ENCODE peak calls at places on chromosomes 3 and 15, in nine cellular contexts. One of them, this sample, is unnamed.

GRCh38 chr15:76398702-76399101 is 62.1 kb downstream of the ISL2 start:
- DNase-seq in T1000: no peak
- DNase-seq in DMS153: no peak
- DNase-seq in Ammon's horn: no peak
- DNase-seq in kidney: no peak
- DNase-seq in activated T-helper 9 cell treated with anti-CD3 and anti-CD28 coated beads, Interleukin-2, amount 50 U/mL, for 16 hours: no peak
- DNase-seq in NCI-H748 treated with DMSO at 0.1 percent for 48 hours: no peak
- DNase-seq in NCI-H2081 treated with DMSO at 0.1 percent for 48 hours: no peak
- DNase-seq in AG04450: no peak
- DNase-seq in this sample: no peak

GRCh38 chr3:139096670-139097069 is 52.0 kb upstream of the PRR23C start:
- DNase-seq in T1000: no peak
- DNase-seq in DMS153: no peak
- DNase-seq in Ammon's horn: no peak
- DNase-seq in kidney: no peak
- DNase-seq in activated T-helper 9 cell treated with anti-CD3 and anti-CD28 coated beads, Interleukin-2, amount 50 U/mL, for 16 hours: no peak
- DNase-seq in NCI-H748 treated with DMSO at 0.1 percent for 48 hours: no peak
- DNase-seq in NCI-H2081 treated with DMSO at 0.1 percent for 48 hours: no peak
- DNase-seq in AG04450: no peak
- DNase-seq in this sample: no peak

GRCh38 chr15:28919201-28919627 is 33.4 kb downstream of the APBA2 start:
- DNase-seq in T1000: no peak
- DNase-seq in DMS153: peak
- DNase-seq in Ammon's horn: no peak
- DNase-seq in kidney: no peak
- DNase-seq in activated T-helper 9 cell treated with anti-CD3 and anti-CD28 coated beads, Interleukin-2, amount 50 U/mL, for 16 hours: no peak
- DNase-seq in NCI-H748 treated with DMSO at 0.1 percent for 48 hours: no peak
- DNase-seq in NCI-H2081 treated with DMSO at 0.1 percent for 48 hours: no peak
- DNase-seq in AG04450: no peak
- DNase-seq in this sample: peak

GRCh38 chr3:184676927-184677326 is 34.9 kb downstream of the MAGEF1 start:
- DNase-seq in T1000: no peak
- DNase-seq in DMS153: no peak
- DNase-seq in Ammon's horn: peak
- DNase-seq in kidney: no peak
- DNase-seq in activated T-helper 9 cell treated with anti-CD3 and anti-CD28 coated beads, Interleukin-2, amount 50 U/mL, for 16 hours: no peak
- DNase-seq in NCI-H748 treated with DMSO at 0.1 percent for 48 hours: no peak
- DNase-seq in NCI-H2081 treated with DMSO at 0.1 percent for 48 hours: no peak
- DNase-seq in AG04450: no peak
- DNase-seq in this sample: no peak

GRCh38 chr3:24235121-24235520 is 259.5 kb downstream of the THRB start:
- DNase-seq in T1000: no peak
- DNase-seq in DMS153: no peak
- DNase-seq in Ammon's horn: no peak
- DNase-seq in kidney: no peak
- DNase-seq in activated T-helper 9 cell treated with anti-CD3 and anti-CD28 coated beads, Interleukin-2, amount 50 U/mL, for 16 hours: no peak
- DNase-seq in NCI-H748 treated with DMSO at 0.1 percent for 48 hours: no peak
- DNase-seq in NCI-H2081 treated with DMSO at 0.1 percent for 48 hours: no peak
- DNase-seq in AG04450: no peak
- DNase-seq in this sample: no peak

GRCh38 chr3:124785966-124786365 is 55.7 kb downstream of the UMPS start:
- DNase-seq in T1000: no peak
- DNase-seq in DMS153: no peak
- DNase-seq in Ammon's horn: no peak
- DNase-seq in kidney: no peak
- DNase-seq in activated T-helper 9 cell treated with anti-CD3 and anti-CD28 coated beads, Interleukin-2, amount 50 U/mL, for 16 hours: no peak
- DNase-seq in NCI-H748 treated with DMSO at 0.1 percent for 48 hours: no peak
- DNase-seq in NCI-H2081 treated with DMSO at 0.1 percent for 48 hours: no peak
- DNase-seq in AG04450: no peak
- DNase-seq in this sample: no peak

GRCh38 chr3:137692803-137693431 is 71.2 kb upstream of the SOX14 start:
- DNase-seq in T1000: no peak
- DNase-seq in DMS153: peak
- DNase-seq in Ammon's horn: peak
- DNase-seq in kidney: no peak
- DNase-seq in activated T-helper 9 cell treated with anti-CD3 and anti-CD28 coated beads, Interleukin-2, amount 50 U/mL, for 16 hours: no peak
- DNase-seq in NCI-H748 treated with DMSO at 0.1 percent for 48 hours: peak
- DNase-seq in NCI-H2081 treated with DMSO at 0.1 percent for 48 hours: no peak
- DNase-seq in AG04450: no peak
- DNase-seq in this sample: no peak

GRCh38 chr3:12905316-12906071 is 64.1 kb upstream of the RPL32 start:
- DNase-seq in T1000: no peak
- DNase-seq in DMS153: no peak
- DNase-seq in Ammon's horn: no peak
- DNase-seq in kidney: peak
- DNase-seq in activated T-helper 9 cell treated with anti-CD3 and anti-CD28 coated beads, Interleukin-2, amount 50 U/mL, for 16 hours: no peak
- DNase-seq in NCI-H748 treated with DMSO at 0.1 percent for 48 hours: no peak
- DNase-seq in NCI-H2081 treated with DMSO at 0.1 percent for 48 hours: no peak
- DNase-seq in AG04450: no peak
- DNase-seq in this sample: no peak

GRCh38 chr3:14452676-14453367 is 50.4 kb downstream of the SLC6A6 start:
- DNase-seq in T1000: peak
- DNase-seq in DMS153: peak
- DNase-seq in Ammon's horn: peak
- DNase-seq in kidney: peak
- DNase-seq in activated T-helper 9 cell treated with anti-CD3 and anti-CD28 coated beads, Interleukin-2, amount 50 U/mL, for 16 hours: no peak
- DNase-seq in NCI-H748 treated with DMSO at 0.1 percent for 48 hours: peak
- DNase-seq in NCI-H2081 treated with DMSO at 0.1 percent for 48 hours: peak
- DNase-seq in AG04450: peak
- DNase-seq in this sample: no peak

GRCh38 chr3:173913985-173914421 is 516.5 kb downstream of the NLGN1 start:
- DNase-seq in T1000: no peak
- DNase-seq in DMS153: no peak
- DNase-seq in Ammon's horn: no peak
- DNase-seq in kidney: no peak
- DNase-seq in activated T-helper 9 cell treated with anti-CD3 and anti-CD28 coated beads, Interleukin-2, amount 50 U/mL, for 16 hours: no peak
- DNase-seq in NCI-H748 treated with DMSO at 0.1 percent for 48 hours: no peak
- DNase-seq in NCI-H2081 treated with DMSO at 0.1 percent for 48 hours: no peak
- DNase-seq in AG04450: no peak
- DNase-seq in this sample: no peak

GRCh38 chr3:160486459-160486869 is 36.9 kb upstream of the TRIM59 start:
- DNase-seq in T1000: no peak
- DNase-seq in DMS153: no peak
- DNase-seq in Ammon's horn: peak
- DNase-seq in kidney: no peak
- DNase-seq in activated T-helper 9 cell treated with anti-CD3 and anti-CD28 coated beads, Interleukin-2, amount 50 U/mL, for 16 hours: no peak
- DNase-seq in NCI-H748 treated with DMSO at 0.1 percent for 48 hours: peak
- DNase-seq in NCI-H2081 treated with DMSO at 0.1 percent for 48 hours: no peak
- DNase-seq in AG04450: no peak
- DNase-seq in this sample: no peak

GRCh38 chr3:37229740-37230139 is 55.4 kb upstream of the LRRFIP2 start:
- DNase-seq in T1000: no peak
- DNase-seq in DMS153: no peak
- DNase-seq in Ammon's horn: no peak
- DNase-seq in kidney: no peak
- DNase-seq in activated T-helper 9 cell treated with anti-CD3 and anti-CD28 coated beads, Interleukin-2, amount 50 U/mL, for 16 hours: no peak
- DNase-seq in NCI-H748 treated with DMSO at 0.1 percent for 48 hours: no peak
- DNase-seq in NCI-H2081 treated with DMSO at 0.1 percent for 48 hours: no peak
- DNase-seq in AG04450: no peak
- DNase-seq in this sample: no peak

GRCh38 chr15:42032376-42033213 is 11.8 kb upstream of the PLA2G4E start:
- DNase-seq in T1000: no peak
- DNase-seq in DMS153: no peak
- DNase-seq in Ammon's horn: no peak
- DNase-seq in kidney: no peak
- DNase-seq in activated T-helper 9 cell treated with anti-CD3 and anti-CD28 coated beads, Interleukin-2, amount 50 U/mL, for 16 hours: no peak
- DNase-seq in NCI-H748 treated with DMSO at 0.1 percent for 48 hours: no peak
- DNase-seq in NCI-H2081 treated with DMSO at 0.1 percent for 48 hours: no peak
- DNase-seq in AG04450: no peak
- DNase-seq in this sample: no peak

GRCh38 chr3:126616931-126617330 is 38.0 kb downstream of the TXNRD3 start:
- DNase-seq in T1000: no peak
- DNase-seq in DMS153: no peak
- DNase-seq in Ammon's horn: no peak
- DNase-seq in kidney: no peak
- DNase-seq in activated T-helper 9 cell treated with anti-CD3 and anti-CD28 coated beads, Interleukin-2, amount 50 U/mL, for 16 hours: no peak
- DNase-seq in NCI-H748 treated with DMSO at 0.1 percent for 48 hours: no peak
- DNase-seq in NCI-H2081 treated with DMSO at 0.1 percent for 48 hours: no peak
- DNase-seq in AG04450: no peak
- DNase-seq in this sample: no peak

GRCh38 chr3:154794383-154794782 is 285.7 kb upstream of the MME start:
- DNase-seq in T1000: no peak
- DNase-seq in DMS153: no peak
- DNase-seq in Ammon's horn: no peak
- DNase-seq in kidney: no peak
- DNase-seq in activated T-helper 9 cell treated with anti-CD3 and anti-CD28 coated beads, Interleukin-2, amount 50 U/mL, for 16 hours: no peak
- DNase-seq in NCI-H748 treated with DMSO at 0.1 percent for 48 hours: no peak
- DNase-seq in NCI-H2081 treated with DMSO at 0.1 percent for 48 hours: no peak
- DNase-seq in AG04450: no peak
- DNase-seq in this sample: no peak

GRCh38 chr15:99732711-99733267 is 448 bp downstream of the LYSMD4 start:
- DNase-seq in T1000: no peak
- DNase-seq in DMS153: no peak
- DNase-seq in Ammon's horn: no peak
- DNase-seq in kidney: peak
- DNase-seq in activated T-helper 9 cell treated with anti-CD3 and anti-CD28 coated beads, Interleukin-2, amount 50 U/mL, for 16 hours: peak
- DNase-seq in NCI-H748 treated with DMSO at 0.1 percent for 48 hours: no peak
- DNase-seq in NCI-H2081 treated with DMSO at 0.1 percent for 48 hours: no peak
- DNase-seq in AG04450: no peak
- DNase-seq in this sample: no peak

GRCh38 chr15:41666353-41666920 is 6.2 kb downstream of the MGA start:
- DNase-seq in T1000: no peak
- DNase-seq in DMS153: no peak
- DNase-seq in Ammon's horn: no peak
- DNase-seq in kidney: no peak
- DNase-seq in activated T-helper 9 cell treated with anti-CD3 and anti-CD28 coated beads, Interleukin-2, amount 50 U/mL, for 16 hours: no peak
- DNase-seq in NCI-H748 treated with DMSO at 0.1 percent for 48 hours: no peak
- DNase-seq in NCI-H2081 treated with DMSO at 0.1 percent for 48 hours: no peak
- DNase-seq in AG04450: no peak
- DNase-seq in this sample: no peak

GRCh38 chr3:141542202-141542959 is 55.6 kb downstream of the RASA2 start:
- DNase-seq in T1000: no peak
- DNase-seq in DMS153: no peak
- DNase-seq in Ammon's horn: no peak
- DNase-seq in kidney: no peak
- DNase-seq in activated T-helper 9 cell treated with anti-CD3 and anti-CD28 coated beads, Interleukin-2, amount 50 U/mL, for 16 hours: no peak
- DNase-seq in NCI-H748 treated with DMSO at 0.1 percent for 48 hours: no peak
- DNase-seq in NCI-H2081 treated with DMSO at 0.1 percent for 48 hours: no peak
- DNase-seq in AG04450: no peak
- DNase-seq in this sample: no peak

GRCh38 chr3:111662012-111662411 is 66.9 kb upstream of the ZBED2 start:
- DNase-seq in T1000: no peak
- DNase-seq in DMS153: no peak
- DNase-seq in Ammon's horn: no peak
- DNase-seq in kidney: no peak
- DNase-seq in activated T-helper 9 cell treated with anti-CD3 and anti-CD28 coated beads, Interleukin-2, amount 50 U/mL, for 16 hours: no peak
- DNase-seq in NCI-H748 treated with DMSO at 0.1 percent for 48 hours: no peak
- DNase-seq in NCI-H2081 treated with DMSO at 0.1 percent for 48 hours: no peak
- DNase-seq in AG04450: no peak
- DNase-seq in this sample: no peak

GRCh38 chr3:123202451-123202850 is 708 bp downstream of the SEC22A start:
- DNase-seq in T1000: no peak
- DNase-seq in DMS153: no peak
- DNase-seq in Ammon's horn: no peak
- DNase-seq in kidney: no peak
- DNase-seq in activated T-helper 9 cell treated with anti-CD3 and anti-CD28 coated beads, Interleukin-2, amount 50 U/mL, for 16 hours: no peak
- DNase-seq in NCI-H748 treated with DMSO at 0.1 percent for 48 hours: no peak
- DNase-seq in NCI-H2081 treated with DMSO at 0.1 percent for 48 hours: no peak
- DNase-seq in AG04450: no peak
- DNase-seq in this sample: no peak

GRCh38 chr3:146218880-146219866 is 31.7 kb downstream of the PLSCR4 start:
- DNase-seq in T1000: no peak
- DNase-seq in DMS153: no peak
- DNase-seq in Ammon's horn: peak
- DNase-seq in kidney: no peak
- DNase-seq in activated T-helper 9 cell treated with anti-CD3 and anti-CD28 coated beads, Interleukin-2, amount 50 U/mL, for 16 hours: peak
- DNase-seq in NCI-H748 treated with DMSO at 0.1 percent for 48 hours: no peak
- DNase-seq in NCI-H2081 treated with DMSO at 0.1 percent for 48 hours: no peak
- DNase-seq in AG04450: peak
- DNase-seq in this sample: no peak

GRCh38 chr3:52149021-52149420 is 5.2 kb downstream of the POC1A start:
- DNase-seq in T1000: no peak
- DNase-seq in DMS153: no peak
- DNase-seq in Ammon's horn: no peak
- DNase-seq in kidney: no peak
- DNase-seq in activated T-helper 9 cell treated with anti-CD3 and anti-CD28 coated beads, Interleukin-2, amount 50 U/mL, for 16 hours: no peak
- DNase-seq in NCI-H748 treated with DMSO at 0.1 percent for 48 hours: no peak
- DNase-seq in NCI-H2081 treated with DMSO at 0.1 percent for 48 hours: no peak
- DNase-seq in AG04450: no peak
- DNase-seq in this sample: peak

GRCh38 chr3:117404756-117405155 is 695.2 kb downstream of the TUSC7 start:
- DNase-seq in T1000: no peak
- DNase-seq in DMS153: peak
- DNase-seq in Ammon's horn: no peak
- DNase-seq in kidney: no peak
- DNase-seq in activated T-helper 9 cell treated with anti-CD3 and anti-CD28 coated beads, Interleukin-2, amount 50 U/mL, for 16 hours: no peak
- DNase-seq in NCI-H748 treated with DMSO at 0.1 percent for 48 hours: peak
- DNase-seq in NCI-H2081 treated with DMSO at 0.1 percent for 48 hours: no peak
- DNase-seq in AG04450: no peak
- DNase-seq in this sample: no peak

GRCh38 chr3:113097821-113098516 is 107.2 kb downstream of the GTPBP8 start:
- DNase-seq in T1000: peak
- DNase-seq in DMS153: no peak
- DNase-seq in Ammon's horn: no peak
- DNase-seq in kidney: no peak
- DNase-seq in activated T-helper 9 cell treated with anti-CD3 and anti-CD28 coated beads, Interleukin-2, amount 50 U/mL, for 16 hours: no peak
- DNase-seq in NCI-H748 treated with DMSO at 0.1 percent for 48 hours: no peak
- DNase-seq in NCI-H2081 treated with DMSO at 0.1 percent for 48 hours: no peak
- DNase-seq in AG04450: peak
- DNase-seq in this sample: no peak

GRCh38 chr3:10933021-10933420 is 59.5 kb upstream of the SLC6A1 start:
- DNase-seq in T1000: no peak
- DNase-seq in DMS153: no peak
- DNase-seq in Ammon's horn: no peak
- DNase-seq in kidney: peak
- DNase-seq in activated T-helper 9 cell treated with anti-CD3 and anti-CD28 coated beads, Interleukin-2, amount 50 U/mL, for 16 hours: no peak
- DNase-seq in NCI-H748 treated with DMSO at 0.1 percent for 48 hours: no peak
- DNase-seq in NCI-H2081 treated with DMSO at 0.1 percent for 48 hours: no peak
- DNase-seq in AG04450: no peak
- DNase-seq in this sample: no peak

GRCh38 chr3:132507657-132508056 is 89.4 kb upstream of the ACKR4 start:
- DNase-seq in T1000: no peak
- DNase-seq in DMS153: no peak
- DNase-seq in Ammon's horn: no peak
- DNase-seq in kidney: no peak
- DNase-seq in activated T-helper 9 cell treated with anti-CD3 and anti-CD28 coated beads, Interleukin-2, amount 50 U/mL, for 16 hours: no peak
- DNase-seq in NCI-H748 treated with DMSO at 0.1 percent for 48 hours: no peak
- DNase-seq in NCI-H2081 treated with DMSO at 0.1 percent for 48 hours: no peak
- DNase-seq in AG04450: no peak
- DNase-seq in this sample: no peak

GRCh38 chr3:32285910-32286309 is 47.4 kb downstream of the CMTM8 start:
- DNase-seq in T1000: no peak
- DNase-seq in DMS153: no peak
- DNase-seq in Ammon's horn: no peak
- DNase-seq in kidney: no peak
- DNase-seq in activated T-helper 9 cell treated with anti-CD3 and anti-CD28 coated beads, Interleukin-2, amount 50 U/mL, for 16 hours: no peak
- DNase-seq in NCI-H748 treated with DMSO at 0.1 percent for 48 hours: peak
- DNase-seq in NCI-H2081 treated with DMSO at 0.1 percent for 48 hours: no peak
- DNase-seq in AG04450: no peak
- DNase-seq in this sample: no peak

GRCh38 chr3:179276743-179277142 is 25.8 kb upstream of the KCNMB3 start:
- DNase-seq in T1000: no peak
- DNase-seq in DMS153: no peak
- DNase-seq in Ammon's horn: no peak
- DNase-seq in kidney: no peak
- DNase-seq in activated T-helper 9 cell treated with anti-CD3 and anti-CD28 coated beads, Interleukin-2, amount 50 U/mL, for 16 hours: no peak
- DNase-seq in NCI-H748 treated with DMSO at 0.1 percent for 48 hours: no peak
- DNase-seq in NCI-H2081 treated with DMSO at 0.1 percent for 48 hours: no peak
- DNase-seq in AG04450: no peak
- DNase-seq in this sample: no peak

GRCh38 chr15:25863067-25863967 is at the start of gene ATP10A:
- DNase-seq in T1000: no peak
- DNase-seq in DMS153: no peak
- DNase-seq in Ammon's horn: no peak
- DNase-seq in kidney: no peak
- DNase-seq in activated T-helper 9 cell treated with anti-CD3 and anti-CD28 coated beads, Interleukin-2, amount 50 U/mL, for 16 hours: no peak
- DNase-seq in NCI-H748 treated with DMSO at 0.1 percent for 48 hours: no peak
- DNase-seq in NCI-H2081 treated with DMSO at 0.1 percent for 48 hours: no peak
- DNase-seq in AG04450: no peak
- DNase-seq in this sample: peak

GRCh38 chr3:168123211-168124173 is 27.8 kb upstream of the GOLIM4 start:
- DNase-seq in T1000: no peak
- DNase-seq in DMS153: no peak
- DNase-seq in Ammon's horn: peak
- DNase-seq in kidney: no peak
- DNase-seq in activated T-helper 9 cell treated with anti-CD3 and anti-CD28 coated beads, Interleukin-2, amount 50 U/mL, for 16 hours: no peak
- DNase-seq in NCI-H748 treated with DMSO at 0.1 percent for 48 hours: no peak
- DNase-seq in NCI-H2081 treated with DMSO at 0.1 percent for 48 hours: no peak
- DNase-seq in AG04450: no peak
- DNase-seq in this sample: no peak

GRCh38 chr15:94607176-94607654 is 375.9 kb downstream of the MCTP2 start:
- DNase-seq in T1000: no peak
- DNase-seq in DMS153: no peak
- DNase-seq in Ammon's horn: peak
- DNase-seq in kidney: peak
- DNase-seq in activated T-helper 9 cell treated with anti-CD3 and anti-CD28 coated beads, Interleukin-2, amount 50 U/mL, for 16 hours: no peak
- DNase-seq in NCI-H748 treated with DMSO at 0.1 percent for 48 hours: no peak
- DNase-seq in NCI-H2081 treated with DMSO at 0.1 percent for 48 hours: no peak
- DNase-seq in AG04450: no peak
- DNase-seq in this sample: no peak

This sample was measured in chondrocyte.